ENCODE peak calls at places on chromosomes 11 and 22, in five cellular contexts. K is fibroblast of the conjunctiva; F is activated CD4-positive, alpha-beta T cell treated with anti-CD3 and anti-CD28 coated beads for 36 hours; A is stimulated activated CD4-positive, alpha-beta T cell treated with anti-CD3 and anti-CD28 coated beads, Interleukin-15, amount 100 ng/mL, for 1 hour; Z is EH. G is an unnamed sample.

GRCh38 chr11:12179019-12179418 is 68.6 kb downstream of the MICAL2 start:
- DNase-seq in A (no peak), K (no peak), Z (no peak), F (peak), G (no peak)

GRCh38 chr11:46300270-46300669 is 22.8 kb downstream of the CREB3L1 start:
- DNase-seq in Z (no peak), F (peak), A (no peak), K (no peak), G (no peak)

GRCh38 chr22:34877506-34877905 is 188.5 kb upstream of the ISX start:
- DNase-seq in Z (peak), A (no peak), F (no peak), K (no peak), G (no peak)

GRCh38 chr11:18775492-18776292 is 15.9 kb downstream of the PTPN5 start:
- DNase-seq in K (peak), A (peak), F (peak), Z (peak), G (no peak)

GRCh38 chr22:19422440-19423301 is 8.9 kb downstream of the HIRA start:
- DNase-seq in A (no peak), F (no peak), K (no peak), Z (peak), G (no peak)

GRCh38 chr11:9313648-9314290 is 624 bp downstream of the TMEM41B start:
- DNase-seq in Z (peak), A (peak), F (peak), K (no peak), G (no peak)

GRCh38 chr11:27933992-27934829 is 173.7 kb downstream of the KIF18A start:
- DNase-seq in Z (peak), F (no peak), A (no peak), K (no peak), G (no peak)

GRCh38 chr22:25736378-25737011 is 5.5 kb upstream of the MYO18B start:
- DNase-seq in K (no peak), F (peak), A (no peak), Z (no peak), G (peak)

GRCh38 chr11:39236916-39237315 is 2222.5 kb downstream of the LRRC4C start:
- DNase-seq in F (no peak), A (no peak), K (no peak), Z (no peak), G (no peak)

GRCh38 chr11:26084313-26084712 is 247.6 kb upstream of the ANO3 start:
- DNase-seq in F (no peak), Z (no peak), A (no peak), K (no peak), G (no peak)

GRCh38 chr11:76806608-76807205 is 23.6 kb downstream of the TSKU start:
- DNase-seq in K (no peak), A (no peak), Z (no peak), F (no peak), G (no peak)

GRCh38 chr11:75576445-75577049 is 14.5 kb downstream of the SERPINH1 start:
- DNase-seq in K (no peak), A (no peak), F (peak), Z (peak), G (no peak)

GRCh38 chr11:124768914-124769313 is 6.8 kb upstream of the ESAM start:
- DNase-seq in K (no peak), F (no peak), Z (no peak), A (no peak), G (no peak)

G was measured in activated naive CD8-positive, alpha-beta T cell treated with anti-CD3 and anti-CD28 coated beads, Interleukin-2, amount 50 U/mL, for 16 hours.